ENCODE peak calls at places on chromosome 4, in six cellular contexts. X is lower lobe of right lung, R is adrenal gland, J is GM23248, L is IMR-90, N is transverse colon. O is an unnamed sample.
A peak's percentile ranks its signal among the peaks of the same experiment; 100 is the strongest.

GRCh38 chr4:57492479-57492878 is 382.3 kb upstream of the IGFBP7 start:
- DNase-seq in X (no peak), R (no peak), J (no peak), L (no peak), N (no peak), O (no peak)

GRCh38 chr4:6795821-6796220 is 13.3 kb downstream of the KIAA0232 start:
- DNase-seq in X (no peak), R (no peak), J (no peak), L (no peak), N (peak; percentile 60), O (no peak)

GRCh38 chr4:77047037-77047436 is 28.8 kb downstream of the CCNI start:
- DNase-seq in X (no peak), R (no peak), J (peak; percentile 69), L (peak; percentile 44), N (no peak), O (no peak)

GRCh38 chr4:105061136-105061696 is 85.5 kb upstream of the TET2 start:
- DNase-seq in X (no peak), R (no peak), J (no peak), L (peak; percentile 5), N (peak; percentile 19), O (peak; percentile 77)

GRCh38 chr4:86033171-86033570 is 326.7 kb downstream of the MAPK10 start:
- DNase-seq in X (peak; percentile 48), R (peak; percentile 50), J (peak; percentile 79), L (peak; percentile 41), N (peak; percentile 9), O (peak; percentile 90)

GRCh38 chr4:82988323-82988832 is 22.2 kb downstream of the LIN54 start:
- DNase-seq in X (no peak), R (no peak), J (peak; percentile 82), L (peak; percentile 95), N (no peak), O (peak; percentile 81)

GRCh38 chr4:498328-498919 is 532 bp downstream of the ZNF721 start:
- DNase-seq in X (no peak), R (no peak), J (peak; percentile 22), L (no peak), N (no peak), O (peak; percentile 6)

GRCh38 chr4:74535471-74535870 is 90.5 kb downstream of the AREG start:
- DNase-seq in X (no peak), R (no peak), J (no peak), L (no peak), N (no peak), O (no peak)

GRCh38 chr4:108531461-108531860 is 88.9 kb upstream of the RPL34 start:
- DNase-seq in X (no peak), R (no peak), J (no peak), L (no peak), N (no peak), O (no peak)
- H3K4me1 ChIP-seq in X (peaks cover 16% of the 10 kb centered on the region), R (no peaks in the 10 kb centered on the region), J (no peaks in the 10 kb centered on the region), L (no peaks in the 10 kb centered on the region), N (no peaks in the 10 kb centered on the region), O (no peaks in the 10 kb centered on the region)

GRCh38 chr4:140254656-140255299 is 100.8 kb upstream of the MAML3 start:
- DNase-seq in X (no peak), R (no peak), J (peak; percentile 47), L (no peak), N (no peak), O (no peak)
- H3K4me1 ChIP-seq in X (peaks cover 18% of the 10 kb centered on the region), R (peaks cover 17% of the 10 kb centered on the region), J (peaks cover 41% of the 10 kb centered on the region), L (peaks cover 26% of the 10 kb centered on the region), N (peaks cover 15% of the 10 kb centered on the region), O (peaks cover 50% of the 10 kb centered on the region)

GRCh38 chr4:22456291-22456690 is 59.6 kb downstream of the ADGRA3 start:
- DNase-seq in X (no peak), R (no peak), J (no peak), L (no peak), N (no peak), O (no peak)
- H3K4me1 ChIP-seq in X (peaks cover 9% of the 10 kb centered on the region), R (peaks cover 17% of the 10 kb centered on the region), J (no peaks in the 10 kb centered on the region), L (no peaks in the 10 kb centered on the region), N (no peaks in the 10 kb centered on the region), O (no peaks in the 10 kb centered on the region)

DNA sequence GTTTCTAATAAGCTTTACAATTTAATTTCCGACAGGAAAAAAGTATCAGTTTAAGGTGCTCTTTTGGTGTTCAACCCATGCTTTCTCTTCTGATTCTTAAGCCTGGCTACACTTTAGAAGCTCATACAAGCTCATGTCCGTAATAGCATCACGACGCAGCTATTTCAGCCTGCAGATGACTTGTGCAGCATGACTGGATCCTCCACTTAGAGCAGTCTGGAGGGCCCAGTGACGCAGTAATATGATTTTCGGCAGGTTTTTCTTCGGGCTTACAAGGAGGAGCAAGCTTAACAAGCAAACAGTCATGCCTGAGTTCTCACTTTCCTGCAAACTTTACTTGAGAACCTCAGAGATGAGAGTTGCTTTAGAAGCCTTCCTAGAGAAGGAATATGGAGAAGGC is 85.3 kb upstream of the MAML3 start:
- DNase-seq in X (no peak), R (no peak), J (no peak), L (no peak), N (no peak), O (no peak)
- H3K4me1 ChIP-seq in X (peaks cover 43% of the 10 kb centered on the region), R (peaks cover 23% of the 10 kb centered on the region), J (peaks cover 27% of the 10 kb centered on the region), L (peaks cover 22% of the 10 kb centered on the region), N (peaks cover 34% of the 10 kb centered on the region), O (peaks cover 39% of the 10 kb centered on the region)

O was measured in astrocyte.